ENCODE peak calls at places on chromosome 3, in four cellular contexts. Z is DND-41, H is hepatocyte, C is cardiac fibroblast. K is an unnamed sample.
A peak's percentile ranks its signal among the peaks of the same experiment; 100 is the strongest.

GRCh38 chr3:122406198-122406597 is 9.7 kb downstream of the WDR5B start:
- DNase-seq in Z (no peak), H (no peak), C (no peak), K (no peak)

GRCh38 chr3:168123211-168124173 is 27.8 kb upstream of the GOLIM4 start:
- DNase-seq in Z (no peak), H (no peak), C (peak; percentile 20), K (no peak)

GRCh38 chr3:49840371-49840770 is 16.0 kb downstream of the TRAIP start:
- DNase-seq in Z (no peak), H (no peak), C (peak; percentile 20), K (no peak)

GRCh38 chr3:142649996-142650693 is 54.0 kb downstream of the PLS1 start:
- DNase-seq in Z (peak; percentile 5), H (no peak), C (no peak), K (no peak)

GRCh38 chr3:94162700-94163099 is 99.8 kb downstream of the NSUN3 start:
- DNase-seq in Z (no peak), H (peak; percentile 24), C (no peak), K (peak; percentile 90)

GRCh38 chr3:27632431-27633223 is 89.5 kb downstream of the EOMES start:
- DNase-seq in Z (no peak), H (peak; percentile 53), C (peak; percentile 72), K (no peak)

GRCh38 chr3:14450506-14450905 is 48.1 kb downstream of the SLC6A6 start:
- DNase-seq in Z (no peak), H (no peak), C (no peak), K (no peak)

GRCh38 chr3:179956416-179956830 is 80.3 kb downstream of the PEX5L start:
- DNase-seq in Z (peak; percentile 89), H (no peak), C (no peak), K (no peak)

GRCh38 chr3:49872801-49873281 is 3.1 kb upstream of the CAMKV start:
- DNase-seq in Z (no peak), H (peak; percentile 65), C (no peak), K (no peak)

GRCh38 chr3:177597325-177598109 is 400.2 kb upstream of the TBL1XR1 start:
- DNase-seq in Z (peak; percentile 67), H (peak; percentile 40), C (peak; percentile 94), K (peak; percentile 94)

GRCh38 chr3:161372321-161373260 is 1.3 kb upstream of the SPTSSB start:
- DNase-seq in Z (no peak), H (peak; percentile 42), C (peak; percentile 6), K (no peak)

GRCh38 chr3:30724863-30725262 is 118.5 kb downstream of the TGFBR2 start:
- DNase-seq in Z (no peak), H (no peak), C (no peak), K (no peak)

GRCh38 chr3:74233091-74233490 is 381.4 kb downstream of the CNTN3 start:
- DNase-seq in Z (no peak), H (no peak), C (no peak), K (no peak)

GRCh38 chr3:139123377-139124095 is 78.8 kb upstream of the PRR23C start:
- DNase-seq in Z (no peak), H (no peak), C (no peak), K (no peak)

GRCh38 chr3:86239956-86240355 is 751.0 kb downstream of the VGLL3 start:
- DNase-seq in Z (no peak), H (no peak), C (no peak), K (peak; percentile 5)

GRCh38 chr3:194964809-194965208 is 279.1 kb downstream of the FAM43A start:
- DNase-seq in Z (no peak), H (no peak), C (no peak), K (peak; percentile 27)
- TF ChIP-seq CTCF in Z (no peak), H (no peak), C (no peak), K (peak; percentile 22)

GRCh38 chr3:32568953-32569352 is 1.7 kb downstream of the DYNC1LI1 start:
- DNase-seq in Z (no peak), H (no peak), C (no peak), K (no peak)
- TF ChIP-seq CTCF in Z (no peak), H (no peak), C (no peak), K (no peak)

GRCh38 chr3:33064929-33065328 is 32.0 kb downstream of the GLB1 start:
- DNase-seq in Z (no peak), H (no peak), C (no peak), K (peak; percentile 11)
- TF ChIP-seq CTCF in Z (peak; percentile 19), H (no peak), C (no peak), K (no peak)

GRCh38 chr3:13353936-13354542 is 66.1 kb downstream of the NUP210 start:
- DNase-seq in Z (no peak), H (no peak), C (no peak), K (peak; percentile 11)
- TF ChIP-seq CTCF in Z (peak; percentile 40), H (peak; percentile 21), C (peak; percentile 25), K (no peak)

DNA sequence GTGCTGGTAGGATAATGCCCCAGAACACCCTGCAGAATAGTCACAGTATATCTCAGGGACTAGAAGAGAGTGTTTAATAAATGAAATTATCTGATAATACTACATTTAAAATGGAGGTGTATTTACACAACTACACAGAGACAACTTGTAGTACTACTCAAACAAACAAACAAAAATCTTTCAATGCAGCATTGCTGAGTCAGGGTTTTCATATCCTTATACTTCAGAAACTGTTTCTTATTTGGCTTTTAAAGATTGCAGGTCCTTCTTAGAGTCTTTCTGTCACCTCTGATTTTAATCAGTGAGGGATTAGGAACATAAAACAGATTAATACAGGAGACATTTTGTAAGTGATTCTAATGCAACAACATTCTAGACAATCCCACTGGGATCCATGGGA is 57.4 kb downstream of the EPHA3 start:
- DNase-seq in Z (no peak), H (no peak), C (no peak), K (no peak)
- TF ChIP-seq CTCF in Z (no peak), H (no peak), C (no peak), K (no peak)

GRCh38 chr3:140771030-140771677 is 93.3 kb downstream of the TRIM42 start:
- DNase-seq in Z (no peak), H (no peak), C (no peak), K (no peak)

GRCh38 chr3:140765246-140765645 is 87.4 kb downstream of the TRIM42 start:
- DNase-seq in Z (no peak), H (no peak), C (no peak), K (no peak)

GRCh38 chr3:140767536-140767935 is 89.7 kb downstream of the TRIM42 start:
- DNase-seq in Z (no peak), H (no peak), C (no peak), K (no peak)

GRCh38 chr3:140766465-140766864 is 88.6 kb downstream of the TRIM42 start:
- DNase-seq in Z (no peak), H (no peak), C (no peak), K (no peak)

GRCh38 chr3:140768921-140769320 is 91.1 kb downstream of the TRIM42 start:
- DNase-seq in Z (no peak), H (no peak), C (no peak), K (no peak)
- TF ChIP-seq CTCF in Z (no peak), H (no peak), C (no peak), K (no peak)

GRCh38 chr3:52846427-52846983 is 11.7 kb upstream of the MUSTN1 start:
- DNase-seq in Z (no peak), H (no peak), C (no peak), K (no peak)

GRCh38 chr3:52845157-52845556 is 10.3 kb upstream of the MUSTN1 start:
- DNase-seq in Z (no peak), H (peak; percentile 59), C (peak; percentile 53), K (no peak)

GRCh38 chr3:52844290-52844985 is 9.6 kb upstream of the MUSTN1 start:
- DNase-seq in Z (no peak), H (no peak), C (no peak), K (no peak)

GRCh38 chr3:52847241-52847640 is 12.4 kb upstream of the MUSTN1 start:
- DNase-seq in Z (no peak), H (no peak), C (no peak), K (no peak)

DNA sequence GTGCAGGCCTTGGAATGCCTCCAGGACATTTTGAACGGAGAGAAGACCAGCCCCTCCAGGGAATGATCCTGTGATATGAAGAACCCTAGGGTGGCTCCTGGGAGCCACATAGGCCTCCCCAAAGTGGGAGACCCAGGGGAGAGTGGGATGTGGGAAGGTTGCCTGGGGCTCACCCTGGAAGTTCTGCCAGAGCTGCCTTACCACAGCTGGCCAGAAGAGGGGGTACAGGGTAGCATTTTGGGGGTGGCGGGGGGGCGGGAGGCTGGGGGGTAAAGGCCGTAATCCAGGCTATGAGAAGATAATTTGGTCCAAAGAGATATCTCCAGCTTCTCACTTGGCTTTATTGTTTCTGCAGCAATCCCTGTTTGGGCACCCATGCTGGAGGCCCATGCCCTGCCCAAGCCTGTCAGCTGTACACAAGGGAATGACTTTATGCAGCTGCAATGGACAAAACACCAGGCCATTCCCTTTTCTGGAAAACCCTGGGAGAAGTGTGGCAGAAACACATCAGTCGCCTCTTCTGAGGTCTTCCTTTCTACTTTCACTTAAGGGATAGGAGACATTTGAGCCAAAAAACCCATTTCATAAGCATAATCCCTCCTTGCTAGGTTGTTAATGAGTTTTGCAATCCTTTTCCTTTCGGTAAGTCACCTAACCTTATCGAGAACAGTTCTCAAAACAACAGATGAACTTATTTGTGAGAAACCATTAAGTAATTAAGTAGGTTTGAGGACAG is 11.0 kb upstream of the MUSTN1 start:
- DNase-seq in Z (no peak), H (no peak), C (no peak), K (peak; percentile 10)
- TF ChIP-seq CTCF in Z (peak; percentile 53), H (peak; percentile 38), C (peak; percentile 49), K (peak; percentile 62)